ENCODE peak calls at places on chromosome 2, in nine cellular contexts. L, O, R, X, U, W, K, P and M are unnamed samples.

GRCh38 chr2:219274392-219274921 is 4.7 kb upstream of the DNAJB2 start:
- DNase-seq in L (peak), O (no peak), R (no peak), X (peak), U (no peak), W (peak), K (peak), P (peak), M (peak)

GRCh38 chr2:127566576-127566975 is 31.1 kb downstream of the MYO7B start:
- DNase-seq in L (no peak), O (no peak), R (no peak), X (no peak), U (peak), W (no peak), K (no peak), P (no peak), M (peak)

GRCh38 chr2:70123051-70123828 is 36.0 kb downstream of the PCBP1 start:
- DNase-seq in L (peak), O (peak), R (no peak), X (peak), U (peak), W (no peak), K (no peak), P (peak), M (peak)

GRCh38 chr2:7010376-7010775 is 93.2 kb downstream of the RNF144A start:
- DNase-seq in L (peak), O (no peak), R (no peak), X (no peak), U (no peak), W (no peak), K (no peak), P (no peak), M (no peak)

GRCh38 chr2:176082885-176083731 is 654 bp downstream of the EVX2 start:
- DNase-seq in L (no peak), O (peak), R (no peak), X (no peak), U (no peak), W (no peak), K (no peak), P (no peak), M (no peak)

GRCh38 chr2:112880696-112881095 is 30.3 kb upstream of the IL37 start:
- DNase-seq in L (no peak), O (no peak), R (no peak), X (no peak), U (no peak), W (no peak), K (no peak), P (no peak), M (no peak)

GRCh38 chr2:172281648-172282576 is 145.5 kb upstream of the ITGA6 start:
- DNase-seq in L (peak), O (no peak), R (peak), X (no peak), U (no peak), W (no peak), K (no peak), P (no peak), M (no peak)

GRCh38 chr2:130951018-130951417 is 114.3 kb downstream of the ARHGEF4 start:
- DNase-seq in L (no peak), O (no peak), R (no peak), X (no peak), U (no peak), W (no peak), K (no peak), P (no peak), M (no peak)

GRCh38 chr2:172762554-172762953 is 26.9 kb downstream of the RAPGEF4 start:
- DNase-seq in L (no peak), O (no peak), R (no peak), X (no peak), U (no peak), W (no peak), K (no peak), P (no peak), M (no peak)

GRCh38 chr2:239496700-239497099 is 95.9 kb upstream of the HDAC4 start:
- DNase-seq in L (no peak), O (no peak), R (no peak), X (no peak), U (no peak), W (no peak), K (no peak), P (no peak), M (no peak)

GRCh38 chr2:112733449-112733848 is 12.6 kb downstream of the NT5DC4 start:
- DNase-seq in L (no peak), O (no peak), R (no peak), X (no peak), U (no peak), W (no peak), K (no peak), P (no peak), M (no peak)

GRCh38 chr2:157989227-157989626 is 112.4 kb upstream of the UPP2 start:
- DNase-seq in L (no peak), O (no peak), R (no peak), X (no peak), U (no peak), W (no peak), K (no peak), P (no peak), M (no peak)

GRCh38 chr2:236872971-236873370 is 212.7 kb upstream of the COPS8 start:
- DNase-seq in L (no peak), O (no peak), R (no peak), X (no peak), U (no peak), W (no peak), K (no peak), P (no peak), M (no peak)

GRCh38 chr2:228180126-228181097 is 1.1 kb downstream of the SPHKAP start:
- DNase-seq in L (no peak), O (peak), R (no peak), X (no peak), U (no peak), W (no peak), K (no peak), P (no peak), M (no peak)